ENCODE peak calls at places on chromosome 4, in seven cellular contexts. C is suprapubic skin, D is epithelial cell of esophagus, T is esophagus muscularis mucosa, W is MM.1S, Q is lower leg skin, F is psoas muscle. S is an unnamed sample.

GRCh38 chr4:138398297-138398696 is 156.1 kb upstream of the SLC7A11 start:
- DNase-seq in C (no peak), D (no peak), T (no peak), W (no peak), Q (no peak), F (no peak), S (no peak)

GRCh38 chr4:69849969-69850368 is 10.0 kb downstream of the SULT1E1 start:
- DNase-seq in C (no peak), D (no peak), T (no peak), W (peak), Q (no peak), F (no peak), S (no peak)

GRCh38 chr4:8586246-8586645 is 6.1 kb downstream of the GPR78 start:
- DNase-seq in C (no peak), D (no peak), T (no peak), W (no peak), Q (no peak), F (no peak), S (no peak)

GRCh38 chr4:155608231-155608885 is 58.3 kb upstream of the GUCY1A1 start:
- DNase-seq in C (no peak), D (peak), T (no peak), W (peak), Q (no peak), F (no peak), S (peak)

GRCh38 chr4:47968847-47969246 is 47.6 kb downstream of the CNGA1 start:
- DNase-seq in C (no peak), D (peak), T (no peak), W (no peak), Q (no peak), F (no peak), S (no peak)

GRCh38 chr4:80184791-80185756 is 12.2 kb upstream of the PRDM8 start:
- DNase-seq in C (no peak), D (no peak), T (peak), W (peak), Q (no peak), F (no peak), S (peak)

GRCh38 chr4:184574861-184575260 is 74.4 kb downstream of the CASP3 start:
- DNase-seq in C (no peak), D (no peak), T (no peak), W (no peak), Q (no peak), F (no peak), S (no peak)

GRCh38 chr4:165974647-165975335 is 101.8 kb downstream of the TLL1 start:
- DNase-seq in C (no peak), D (peak), T (no peak), W (no peak), Q (no peak), F (no peak), S (no peak)

GRCh38 chr4:64306255-64306565 is 103.0 kb downstream of the TECRL start:
- DNase-seq in C (no peak), D (no peak), T (no peak), W (no peak), Q (no peak), F (no peak), S (no peak)

GRCh38 chr4:10461091-10461849 is 4.0 kb upstream of the ZNF518B start:
- DNase-seq in C (no peak), D (peak), T (no peak), W (peak), Q (no peak), F (peak), S (peak)

GRCh38 chr4:152166567-152166966 is 369.3 kb downstream of the FBXW7 start:
- DNase-seq in C (no peak), D (peak), T (no peak), W (no peak), Q (no peak), F (no peak), S (peak)

GRCh38 chr4:165208741-165209388 is 1.5 kb downstream of the KLHL2 start:
- DNase-seq in C (no peak), D (peak), T (no peak), W (no peak), Q (no peak), F (no peak), S (peak)

GRCh38 chr4:144355809-144356757 is 215.6 kb upstream of the GYPA start:
- DNase-seq in C (no peak), D (peak), T (no peak), W (peak), Q (no peak), F (no peak), S (peak)

GRCh38 chr4:159077702-159078495 is 25.0 kb upstream of the RAPGEF2 start:
- DNase-seq in C (no peak), D (peak), T (no peak), W (peak), Q (no peak), F (no peak), S (peak)

GRCh38 chr4:1535926-1536578 is 129.8 kb upstream of the NKX1-1 start:
- DNase-seq in C (no peak), D (no peak), T (no peak), W (no peak), Q (no peak), F (peak), S (no peak)

GRCh38 chr4:186104114-186104894 is at the start of gene FAM149A:
- DNase-seq in C (no peak), D (peak), T (no peak), W (peak), Q (no peak), F (peak), S (no peak)

GRCh38 chr4:33780952-33781655 is 2463.2 kb downstream of the ARAP2 start:
- DNase-seq in C (no peak), D (peak), T (no peak), W (no peak), Q (no peak), F (no peak), S (peak)

GRCh38 chr4:104592894-104593470 is 98.3 kb upstream of the CXXC4 start:
- DNase-seq in C (no peak), D (no peak), T (no peak), W (no peak), Q (no peak), F (no peak), S (peak)

GRCh38 chr4:153449338-153449737 is 16.8 kb upstream of the TMEM131L start:
- DNase-seq in C (no peak), D (no peak), T (no peak), W (no peak), Q (no peak), F (no peak), S (no peak)

GRCh38 chr4:29085748-29086147 is 1634.4 kb upstream of the PCDH7 start:
- DNase-seq in C (no peak), D (no peak), T (no peak), W (no peak), Q (no peak), F (no peak), S (no peak)

GRCh38 chr4:147108409-147108808 is 162.7 kb upstream of the TTC29 start:
- DNase-seq in C (no peak), D (peak), T (no peak), W (no peak), Q (no peak), F (no peak), S (no peak)

GRCh38 chr4:4658051-4658450 is 116.2 kb upstream of the STX18 start:
- DNase-seq in C (no peak), D (no peak), T (no peak), W (no peak), Q (no peak), F (no peak), S (no peak)

GRCh38 chr4:77268108-77268507 is 111.1 kb downstream of the CCNG2 start:
- DNase-seq in C (no peak), D (no peak), T (no peak), W (no peak), Q (no peak), F (no peak), S (no peak)
- H3K4me3 ChIP-seq in C (no peak), D (no peak), T (no peak), W (no peak), Q (no peak), F (no peak), S (no peak)

DNA sequence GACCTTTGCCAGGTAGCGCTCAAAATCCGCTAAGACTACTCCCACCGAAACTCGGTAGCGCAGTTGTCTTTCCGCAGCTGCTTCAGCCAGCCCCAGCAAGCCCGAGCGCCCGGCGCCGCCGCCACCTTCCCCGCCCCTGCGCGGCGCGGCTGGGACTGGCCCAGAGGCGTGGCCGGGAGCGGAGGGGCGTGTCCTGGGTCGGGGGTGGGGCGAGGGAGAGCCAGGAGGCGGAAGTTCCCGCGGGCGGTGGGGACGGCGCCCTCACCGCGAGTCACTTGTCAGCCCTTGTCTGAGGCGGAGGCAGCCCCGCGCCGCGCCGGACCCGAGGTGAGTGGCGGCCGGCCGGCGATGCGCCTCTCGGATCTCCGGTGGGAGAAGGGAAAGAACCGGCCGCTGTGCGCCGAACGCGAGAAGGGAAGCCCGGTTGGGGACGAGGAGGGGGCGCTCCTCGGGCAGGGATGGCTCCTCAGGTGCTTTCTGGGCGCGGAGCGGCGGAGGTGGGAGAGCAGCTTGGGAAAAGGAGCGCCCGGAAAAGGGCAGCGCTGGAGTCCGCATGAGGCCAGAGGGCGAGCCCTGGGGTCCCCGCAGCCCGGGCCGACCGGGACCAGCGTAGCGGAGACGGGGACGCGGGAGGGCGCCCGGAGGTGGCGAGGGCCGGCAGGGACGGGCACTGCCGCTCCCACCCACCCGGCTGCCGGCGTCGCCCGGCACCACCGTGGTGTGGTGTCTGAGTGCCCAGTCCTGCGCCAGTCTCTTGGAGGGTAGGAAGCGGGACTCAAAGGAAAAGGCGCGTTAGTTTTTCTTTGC is at the start of gene PDLIM5:
- DNase-seq in C (peak), D (peak), T (peak), W (peak), Q (peak), F (peak), S (peak)
- TF ChIP-seq CTCF in C (no peak), D (no peak), T (no peak), W (peak), Q (no peak), F (no peak), S (no peak)

DNA sequence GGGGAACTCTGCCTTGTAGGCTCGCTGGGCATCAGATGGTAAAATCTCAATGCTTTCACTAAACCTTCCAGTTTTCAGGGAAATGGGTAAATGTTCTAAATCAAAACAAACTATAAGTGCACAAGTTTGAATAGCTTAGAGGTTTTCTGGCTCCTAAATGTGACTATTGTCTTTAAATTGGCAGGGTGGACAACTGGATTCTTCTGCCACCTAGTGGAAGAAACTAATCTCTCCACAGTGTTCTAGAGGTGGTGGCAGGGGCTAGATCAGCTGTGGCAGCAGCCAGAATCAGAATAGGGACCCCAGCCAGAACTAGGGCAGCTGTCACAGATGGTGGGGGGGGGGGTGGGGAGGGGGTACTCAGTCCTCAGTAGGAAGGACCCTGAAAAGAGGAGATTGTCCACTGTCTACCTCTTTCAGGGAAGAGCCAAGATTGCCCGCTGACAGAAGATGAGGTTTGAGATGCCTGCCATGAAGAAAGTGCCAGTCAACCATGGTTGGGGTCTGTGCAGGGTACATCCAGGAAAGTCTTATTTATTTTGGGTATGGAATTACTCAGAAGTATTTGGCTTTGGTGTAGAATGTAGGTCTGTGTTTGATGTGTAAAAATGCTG is 201.4 kb downstream of the CCNG2 start:
- DNase-seq in C (no peak), D (peak), T (no peak), W (peak), Q (no peak), F (no peak), S (peak)
- H3K4me3 ChIP-seq in C (no peak), D (no peak), T (no peak), W (no peak), Q (no peak), F (no peak), S (no peak)

GRCh38 chr4:93897559-93897958 is 69.0 kb downstream of the ATOH1 start:
- DNase-seq in C (no peak), D (peak), T (no peak), W (peak), Q (no peak), F (no peak), S (no peak)
- TF ChIP-seq CTCF in C (peak), D (peak), T (no peak), W (peak), Q (no peak), F (no peak), S (no peak)

GRCh38 chr4:7355795-7356194 is 78.9 kb downstream of the PSAPL1 start:
- DNase-seq in C (no peak), D (no peak), T (no peak), W (no peak), Q (no peak), F (peak), S (no peak)

GRCh38 chr4:7359302-7360063 is 75.2 kb downstream of the PSAPL1 start:
- DNase-seq in C (no peak), D (no peak), T (no peak), W (no peak), Q (no peak), F (peak), S (no peak)

GRCh38 chr4:7358100-7358735 is 76.5 kb downstream of the PSAPL1 start:
- DNase-seq in C (no peak), D (peak), T (no peak), W (no peak), Q (no peak), F (peak), S (peak)

GRCh38 chr4:7356667-7357295 is 77.9 kb downstream of the PSAPL1 start:
- DNase-seq in C (no peak), D (no peak), T (no peak), W (no peak), Q (peak), F (peak), S (no peak)

GRCh38 chr4:7357296-7357680 is 77.4 kb downstream of the PSAPL1 start:
- DNase-seq in C (no peak), D (no peak), T (no peak), W (no peak), Q (no peak), F (peak), S (no peak)
- H3K4me3 ChIP-seq in C (no peak), D (no peak), T (no peak), W (no peak), Q (no peak), F (no peak), S (no peak)

DNA sequence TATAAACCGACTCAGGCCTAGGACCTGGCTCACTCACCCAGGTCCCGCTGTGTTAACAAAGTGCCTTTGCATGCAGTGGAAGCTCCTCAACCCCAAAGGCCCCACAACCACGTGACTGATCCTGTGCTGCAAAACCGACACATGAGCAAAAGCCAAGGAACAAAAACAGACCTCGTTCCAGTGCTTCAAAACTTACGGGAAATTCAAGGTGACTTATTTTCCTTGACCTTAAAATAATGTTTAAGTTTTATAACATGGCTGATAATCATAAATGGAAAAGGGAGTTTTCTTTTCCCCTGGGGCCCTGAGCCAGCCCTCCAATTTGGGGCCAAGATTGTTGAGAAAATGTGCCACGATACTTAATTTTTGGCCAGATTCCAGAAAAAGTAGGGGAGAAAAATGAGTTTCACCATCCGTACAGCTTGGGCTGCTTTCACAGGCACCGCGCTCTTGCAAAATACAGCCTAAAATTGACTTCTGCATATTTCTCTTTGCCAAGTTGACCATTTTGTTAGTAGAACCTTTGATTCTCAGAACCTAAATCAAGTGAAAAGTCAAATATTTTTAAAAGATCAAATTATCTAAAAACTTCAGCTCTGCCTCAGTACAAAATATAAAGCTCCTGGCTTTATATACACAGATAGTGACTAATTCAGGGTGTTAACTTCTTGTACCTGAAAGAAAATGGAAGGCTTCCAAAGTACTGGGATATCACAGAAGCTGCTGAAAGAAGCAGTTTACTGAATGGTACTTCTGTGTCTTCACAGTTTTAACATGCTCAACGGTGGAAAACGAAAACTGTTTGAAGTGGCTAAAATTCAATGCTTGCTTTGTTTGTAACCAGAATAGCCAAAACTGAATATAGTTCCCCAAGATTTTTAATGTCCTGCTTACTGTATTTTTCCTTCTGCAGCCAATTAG is 93.8 kb downstream of the APBB2 start:
- DNase-seq in C (peak), D (peak), T (no peak), W (no peak), Q (peak), F (peak), S (peak)
- TF ChIP-seq CTCF in C (no peak), D (no peak), T (no peak), W (no peak), Q (no peak), F (no peak), S (no peak)

GRCh38 chr4:151013491-151013890 is 1.6 kb downstream of the LRBA start:
- DNase-seq in C (no peak), D (peak), T (no peak), W (no peak), Q (no peak), F (no peak), S (no peak)
- H3K4me3 ChIP-seq in C (peak), D (peak), T (no peak), W (peak), Q (no peak), F (peak), S (peak)

S was measured in fibroblast of villous mesenchyme.